ENCODE peak calls at places on chromosomes 1 and 21, in four cellular contexts. F is activated naive CD4-positive, alpha-beta T cell; P is A172; O is NCI-H1092. C is an unnamed sample.

GRCh38 chr1:7403265-7404045 is 367.6 kb upstream of the VAMP3 start:
- DNase-seq in P (no peak), F (no peak), O (no peak), C (no peak)

GRCh38 chr1:26913754-26914619 is at the start of gene NR0B2:
- DNase-seq in F (no peak), P (peak; percentile 33), O (peak; percentile 99), C (peak; percentile 46)

GRCh38 chr1:230427981-230428380 is 1.8 kb upstream of the PGBD5 start:
- DNase-seq in P (no peak), O (no peak), F (no peak), C (no peak)

GRCh38 chr1:49048188-49048587 is 271.5 kb upstream of the BEND5 start:
- DNase-seq in F (no peak), O (no peak), P (no peak), C (no peak)

GRCh38 chr1:157137773-157138219 is 399 bp downstream of the ETV3 start:
- DNase-seq in O (no peak), F (peak; percentile 43), P (no peak), C (no peak)

GRCh38 chr1:185520188-185520935 is 203.3 kb upstream of the IVNS1ABP start:
- DNase-seq in F (no peak), P (peak; percentile 38), O (no peak), C (no peak)

GRCh38 chr1:186559601-186560116 is 98.7 kb upstream of the PDC start:
- DNase-seq in O (no peak), P (peak; percentile 16), F (no peak), C (no peak)

GRCh38 chr1:205073511-205073910 is 10.7 kb downstream of the TMEM81 start:
- DNase-seq in F (no peak), O (no peak), P (peak; percentile 66), C (no peak)

GRCh38 chr1:1110561-1110971 is 5.3 kb downstream of the C1orf159 start:
- DNase-seq in P (no peak), O (no peak), F (no peak), C (no peak)

GRCh38 chr1:7262611-7263010 is 477.4 kb downstream of the CAMTA1 start:
- DNase-seq in F (no peak), P (no peak), O (peak; percentile 88), C (no peak)

GRCh38 chr21:37866027-37866426 is 50.2 kb downstream of the KCNJ6 start:
- DNase-seq in O (no peak), P (no peak), F (no peak), C (peak; percentile 67)

GRCh38 chr21:34885125-34885524 is 164.0 kb downstream of the RUNX1 start:
- DNase-seq in P (peak; percentile 60), F (no peak), O (no peak), C (no peak)

GRCh38 chr1:53309802-53310201 is 18.1 kb downstream of the LRP8 start:
- DNase-seq in P (no peak), F (no peak), O (no peak), C (no peak)

GRCh38 chr1:34984435-34985062 is 598 bp downstream of the TMEM35B start:
- DNase-seq in F (no peak), P (peak; percentile 6), O (no peak), C (peak; percentile 22)

GRCh38 chr21:44730028-44730395 is 18.6 kb upstream of the TSPEAR start:
- DNase-seq in F (no peak), P (no peak), O (no peak), C (no peak)

GRCh38 chr1:207810173-207810572 is 58.3 kb downstream of the CD46 start:
- DNase-seq in F (no peak), P (no peak), O (no peak), C (no peak)

GRCh38 chr1:44237721-44238457 is 24.6 kb downstream of the DMAP1 start:
- DNase-seq in F (peak; percentile 29), P (peak; percentile 65), O (no peak), C (peak; percentile 39)

GRCh38 chr1:197619008-197619640 is 156.2 kb downstream of the DENND1B start:
- DNase-seq in P (peak; percentile 30), F (no peak), O (no peak), C (peak; percentile 28)

GRCh38 chr1:85707267-85707989 is 805 bp downstream of the ZNHIT6 start:
- DNase-seq in P (no peak), F (no peak), O (no peak), C (no peak)

GRCh38 chr1:62294211-62294610 is 25.0 kb downstream of the KANK4 start:
- DNase-seq in P (peak; percentile 33), O (no peak), F (no peak), C (peak; percentile 50)

GRCh38 chr1:157944666-157945280 is 48.7 kb upstream of the KIRREL1 start:
- DNase-seq in O (no peak), P (no peak), F (no peak), C (peak; percentile 31)

GRCh38 chr1:69121708-69122107 is 446.0 kb upstream of the LRRC7 start:
- DNase-seq in O (no peak), P (peak; percentile 10), F (no peak), C (no peak)

GRCh38 chr1:215673943-215674342 is 106.8 kb downstream of the KCTD3 start:
- DNase-seq in P (no peak), O (no peak), F (no peak), C (no peak)

GRCh38 chr1:225454733-225455132 is 26.9 kb upstream of the LBR start:
- DNase-seq in O (no peak), F (peak; percentile 17), P (peak; percentile 94), C (no peak)

GRCh38 chr1:229407206-229408026 is 26.5 kb downstream of the ACTA1 start:
- DNase-seq in P (no peak), O (no peak), F (no peak), C (no peak)

GRCh38 chr1:208349679-208350330 is 105.6 kb upstream of the PLXNA2 start:
- DNase-seq in P (no peak), F (no peak), O (peak; percentile 4), C (no peak)

GRCh38 chr1:38728176-38728908 is 131.2 kb downstream of the RRAGC start:
- DNase-seq in F (no peak), P (peak; percentile 40), O (peak; percentile 35), C (no peak)

GRCh38 chr1:150810958-150811676 is 3.1 kb upstream of the CTSK start:
- DNase-seq in F (no peak), O (no peak), P (no peak), C (no peak)

GRCh38 chr1:11037740-11038182 is 9.3 kb downstream of the MASP2 start:
- DNase-seq in F (peak; percentile 84), P (peak; percentile 65), O (peak; percentile 85), C (peak; percentile 96)

GRCh38 chr1:42703888-42704464 is 21.8 kb downstream of the YBX1 start:
- DNase-seq in F (no peak), P (no peak), O (no peak), C (peak; percentile 25)

GRCh38 chr1:66271904-66272254 is 262.1 kb upstream of the SGIP1 start:
- DNase-seq in F (no peak), O (no peak), P (peak; percentile 8), C (no peak)

GRCh38 chr1:195278644-195279043 is 1329.6 kb downstream of the KCNT2 start:
- DNase-seq in P (no peak), F (no peak), O (no peak), C (peak; percentile 6)